ENCODE peak calls at places on chromosomes 4 and X, in nine cellular contexts. K is C1 segment of cervical spinal cord, Y is glutamatergic neuron, D is posterior vena cava, B is colonic mucosa, E is heart left ventricle, J is NCI-H1436 treated with DMSO at 0.1 percent for 48 hours, R is GM23338, Z is body of pancreas. S is an unnamed sample.

GRCh38 chr4:12488672-12489071 is 995.5 kb downstream of the RAB28 start:
- DNase-seq in K (no peak), Y (no peak), D (peak), B (no peak), E (peak), J (no peak), R (peak), Z (no peak), S (no peak)

GRCh38 chrX:20244936-20245335 is 21.8 kb downstream of the RPS6KA3 start:
- DNase-seq in K (no peak), Y (no peak), D (no peak), B (no peak), E (no peak), J (no peak), R (no peak), Z (no peak), S (no peak)

GRCh38 chrX:130343411-130343810 is 3.7 kb downstream of the SLC25A14 start:
- DNase-seq in K (no peak), Y (no peak), D (no peak), B (no peak), E (no peak), J (no peak), R (no peak), Z (no peak), S (no peak)

GRCh38 chrX:104618106-104618895 is 52.3 kb downstream of the IL1RAPL2 start:
- DNase-seq in K (no peak), Y (no peak), D (no peak), B (no peak), E (no peak), J (no peak), R (no peak), Z (no peak), S (peak)

GRCh38 chrX:132435222-132435621 is 53.6 kb downstream of the MBNL3 start:
- DNase-seq in K (no peak), Y (no peak), D (no peak), B (no peak), E (no peak), J (no peak), R (no peak), Z (no peak), S (no peak)

GRCh38 chr4:34183916-34184315 is 2060.4 kb downstream of the ARAP2 start:
- DNase-seq in K (no peak), Y (no peak), D (no peak), B (no peak), E (no peak), J (no peak), R (no peak), Z (no peak), S (no peak)

GRCh38 chrX:38426785-38427184 is 74.4 kb downstream of the OTC start:
- DNase-seq in K (no peak), Y (no peak), D (no peak), B (no peak), E (no peak), J (no peak), R (no peak), Z (peak), S (peak)

GRCh38 chrX:56728321-56728720 is 722 bp upstream of the NBDY start:
- DNase-seq in K (no peak), Y (no peak), D (no peak), B (no peak), E (no peak), J (peak), R (no peak), Z (no peak), S (no peak)

S was measured in Calu3.